ENCODE peak calls at places on chromosomes 4 and X, in seven cellular contexts. B, S, M, X, P, H and W are unnamed samples. For H3K4me1 and H3K9me3, the result is how much of the 10 kb centered on the place peaks cover.

GRCh38 chr4:150525321-150525868 is 56.6 kb upstream of the MAB21L2 start:
- DNase-seq in H (no peak), P (no peak), X (no peak), B (no peak), M (no peak), S (peak), W (no peak)

GRCh38 chrX:129678176-129678880 is 23.6 kb upstream of the APLN start:
- DNase-seq in M (peak), X (peak), S (no peak), H (no peak), P (peak), B (peak), W (no peak)

GRCh38 chrX:15605233-15605632 is 4.5 kb upstream of the ACE2 start:
- DNase-seq in S (no peak), P (no peak), B (no peak), H (no peak), M (no peak), X (no peak), W (no peak)

GRCh38 chr4:140732780-140733179 is 23.4 kb downstream of the TBC1D9 start:
- DNase-seq in S (no peak), B (no peak), M (no peak), X (no peak), H (no peak), P (no peak), W (no peak)

GRCh38 chr4:6855692-6856297 is 53.8 kb upstream of the TBC1D14 start:
- DNase-seq in P (no peak), X (no peak), M (no peak), H (no peak), B (no peak), S (peak), W (no peak)

GRCh38 chr4:26746742-26747351 is 113.8 kb upstream of the STIM2 start:
- DNase-seq in S (no peak), X (no peak), M (no peak), P (no peak), B (no peak), H (no peak), W (no peak)

GRCh38 chr4:75598390-75598789 is 31.9 kb downstream of the CDKL2 start:
- DNase-seq in H (no peak), B (no peak), M (no peak), P (no peak), S (peak), X (no peak), W (no peak)

GRCh38 chrX:103549920-103550319 is 30.6 kb upstream of the RAB40A start:
- DNase-seq in X (no peak), B (no peak), H (no peak), M (no peak), P (no peak), S (no peak), W (no peak)

GRCh38 chr4:56250801-56251200 is 136.5 kb downstream of the AASDH start:
- DNase-seq in X (no peak), S (peak), B (no peak), H (no peak), P (no peak), M (no peak), W (no peak)

GRCh38 chr4:134747108-134747805 is 545.7 kb upstream of the PABPC4L start:
- DNase-seq in P (no peak), H (no peak), B (no peak), S (no peak), X (no peak), M (no peak), W (no peak)

GRCh38 chrX:153782324-153782723 is 1.5 kb downstream of the SRPK3 start:
- DNase-seq in M (peak), B (no peak), P (no peak), H (no peak), X (no peak), S (no peak), W (peak)

GRCh38 chr4:154315741-154316140 is 175.9 kb downstream of the DCHS2 start:
- DNase-seq in P (no peak), B (no peak), M (no peak), H (no peak), X (no peak), S (no peak), W (no peak)

GRCh38 chrX:108299101-108299591 is 139.1 kb downstream of the COL4A6 start:
- DNase-seq in S (peak), H (no peak), P (no peak), M (peak), X (no peak), B (no peak), W (peak)

GRCh38 chrX:44223150-44223549 is 120.3 kb downstream of the EFHC2 start:
- DNase-seq in S (peak), X (no peak), P (peak), M (no peak), B (no peak), H (no peak), W (no peak)

GRCh38 chrX:102765217-102765616 is 44.7 kb downstream of the GPRASP3 start:
- DNase-seq in B (no peak), P (no peak), S (peak), X (no peak), M (no peak), H (no peak), W (no peak)

GRCh38 chr4:147482281-147482680 is 1.4 kb downstream of the EDNRA start:
- DNase-seq in H (no peak), M (no peak), X (no peak), B (no peak), P (no peak), S (no peak), W (no peak)

GRCh38 chr4:165873298-165874071 is 448 bp downstream of the TLL1 start:
- DNase-seq in S (peak), B (peak), M (peak), X (no peak), H (no peak), P (no peak), W (no peak)

GRCh38 chr4:163556169-163556568 is 61.7 kb downstream of the TMA16 start:
- DNase-seq in H (no peak), P (no peak), B (no peak), S (no peak), M (no peak), X (no peak), W (no peak)

GRCh38 chr4:151911970-151912369 is 151.2 kb upstream of the GATB start:
- DNase-seq in P (no peak), M (no peak), B (no peak), H (no peak), X (no peak), S (no peak), W (no peak)

GRCh38 chrX:17042046-17042445 is 95.6 kb downstream of the REPS2 start:
- DNase-seq in S (no peak), X (no peak), P (no peak), M (no peak), H (no peak), B (no peak), W (no peak)

GRCh38 chrX:150935466-150935865 is 37.0 kb upstream of the CD99L2 start:
- DNase-seq in M (no peak), S (peak), P (no peak), X (no peak), H (no peak), B (no peak), W (no peak)

GRCh38 chrX:69289046-69289838 is 124.0 kb upstream of the PJA1 start:
- DNase-seq in B (no peak), S (no peak), M (no peak), X (no peak), H (no peak), P (no peak), W (no peak)

GRCh38 chr4:7902101-7902553 is 37.5 kb downstream of the AFAP1 start:
- DNase-seq in H (no peak), B (no peak), M (peak), S (no peak), P (no peak), X (no peak), W (no peak)

GRCh38 chr4:26992657-26993361 is 132.2 kb downstream of the STIM2 start:
- DNase-seq in H (no peak), M (no peak), S (peak), B (no peak), X (no peak), P (no peak), W (no peak)

DNA sequence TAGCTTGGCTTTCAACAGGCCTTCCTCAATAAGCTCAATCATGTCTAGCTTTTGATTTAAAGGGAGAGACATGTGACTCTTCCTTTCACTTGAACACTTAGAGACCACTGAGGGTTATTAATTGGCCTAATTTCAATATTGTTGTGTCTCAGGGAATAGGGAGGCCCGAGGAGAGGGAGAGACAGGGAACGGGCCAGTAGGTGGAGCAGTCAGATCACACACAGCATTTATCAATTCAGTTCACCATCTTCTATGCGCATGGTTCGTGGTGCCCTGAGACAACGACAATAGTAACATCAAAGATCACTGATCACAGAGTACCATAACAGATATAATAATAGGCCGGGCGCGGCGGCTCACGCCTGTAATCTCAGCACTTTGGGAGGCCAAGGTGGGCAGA is 17.8 kb downstream of the ZNF81 start:
- DNase-seq in S (peak), H (no peak), X (no peak), B (peak), P (peak), M (peak), W (peak)
- H3K4me1 ChIP-seq in S (under half), H (under half), X (under half), B (under half), P (under half), M (under half), W (under half)

GRCh38 chr4:109319684-109320083 is 17.2 kb upstream of the COL25A1 start:
- DNase-seq in B (no peak), H (no peak), X (no peak), S (no peak), M (no peak), P (no peak), W (no peak)

GRCh38 chr4:109315818-109316217 is 13.4 kb upstream of the COL25A1 start:
- DNase-seq in S (peak), P (no peak), H (no peak), M (no peak), X (no peak), B (no peak), W (peak)

GRCh38 chr4:109315341-109315740 is 12.9 kb upstream of the COL25A1 start:
- DNase-seq in S (no peak), X (no peak), P (no peak), B (no peak), H (no peak), M (no peak), W (no peak)

GRCh38 chr4:109321232-109321631 is 18.8 kb upstream of the COL25A1 start:
- DNase-seq in H (no peak), M (no peak), S (no peak), P (no peak), B (no peak), X (no peak), W (no peak)

GRCh38 chr4:109319156-109319555 is 16.7 kb upstream of the COL25A1 start:
- DNase-seq in X (no peak), M (no peak), P (no peak), H (no peak), B (no peak), S (no peak), W (no peak)
- H3K9me3 ChIP-seq in X (under half), M (under half), P (under half), H (under half), B (under half), S (under half), W (under half)

GRCh38 chr4:185257694-185258093 is 48.3 kb downstream of the SNX25 start:
- DNase-seq in X (no peak), S (no peak), B (no peak), M (no peak), P (no peak), H (no peak), W (no peak)

GRCh38 chr4:185263419-185263818 is 54.0 kb downstream of the SNX25 start:
- DNase-seq in P (no peak), M (no peak), B (no peak), S (no peak), X (no peak), H (no peak), W (no peak)

GRCh38 chr4:185265942-185266341 is 56.5 kb downstream of the SNX25 start:
- DNase-seq in X (no peak), H (no peak), P (no peak), B (no peak), S (no peak), M (no peak), W (no peak)

GRCh38 chr4:185259719-185260118 is 50.3 kb downstream of the SNX25 start:
- DNase-seq in H (no peak), P (no peak), S (no peak), B (no peak), X (no peak), M (peak), W (no peak)

GRCh38 chr4:185261971-185262370 is 52.6 kb downstream of the SNX25 start:
- DNase-seq in X (no peak), P (no peak), S (no peak), M (no peak), B (no peak), H (no peak), W (no peak)
- H3K4me1 ChIP-seq in X (under half), P (under half), S (under half), M (under half), B (under half), H (under half), W (under half)

GRCh38 chrX:148333989-148334388 is 166.4 kb upstream of the AFF2 start:
- DNase-seq in H (no peak), M (no peak), P (no peak), S (no peak), X (no peak), B (no peak), W (no peak)

GRCh38 chrX:148337873-148338272 is 162.5 kb upstream of the AFF2 start:
- DNase-seq in S (no peak), B (no peak), X (no peak), P (no peak), H (no peak), M (no peak), W (no peak)
- H3K9me3 ChIP-seq in S (under half), B (under half), X (under half), P (under half), H (under half), M (under half), W (under half)

GRCh38 chr4:76956961-76957738 is 7.6 kb downstream of the SEPTIN11 start:
- DNase-seq in M (no peak), H (no peak), P (peak), B (no peak), S (no peak), X (no peak), W (no peak)
- H3K4me1 ChIP-seq in M (under half), H (under half), P (half or more), B (under half), S (under half), X (under half), W (under half)

DNA sequence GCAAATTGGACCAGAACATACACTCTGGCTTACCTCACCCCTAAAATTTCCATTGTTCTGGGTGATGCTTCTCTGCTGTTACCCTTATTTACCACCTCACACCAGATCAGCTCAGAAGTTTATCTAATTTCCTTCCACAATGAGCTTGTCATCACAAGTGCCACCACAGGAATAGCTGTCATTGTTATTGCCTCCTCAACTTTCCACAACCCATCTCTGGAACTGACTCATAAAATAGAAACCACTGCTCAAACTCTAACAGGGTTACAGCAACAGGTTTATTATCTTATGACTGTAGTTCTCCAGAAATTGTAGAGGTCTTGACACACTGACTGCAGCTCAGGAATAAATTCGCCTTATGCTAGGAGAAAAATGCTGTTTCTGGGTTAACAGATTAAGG is 52.7 kb downstream of the ZNF718 start:
- DNase-seq in B (no peak), P (no peak), S (no peak), X (no peak), H (no peak), M (no peak), W (no peak)
- H3K9me3 ChIP-seq in B (half or more), P (half or more), S (under half), X (under half), H (half or more), M (half or more), W (under half)

GRCh38 chr4:121462660-121463261 is 81.9 kb upstream of the QRFPR start:
- DNase-seq in S (peak), H (peak), B (no peak), M (peak), P (peak), X (no peak), W (peak)

GRCh38 chr4:121459056-121459455 is 78.2 kb upstream of the QRFPR start:
- DNase-seq in P (no peak), H (no peak), S (no peak), M (no peak), X (no peak), B (no peak), W (no peak)

GRCh38 chr4:121454251-121454979 is 73.6 kb upstream of the QRFPR start:
- DNase-seq in X (no peak), S (no peak), P (no peak), M (peak), B (no peak), H (no peak), W (no peak)

GRCh38 chr4:121455285-121455684 is 74.5 kb upstream of the QRFPR start:
- DNase-seq in H (no peak), P (no peak), S (no peak), X (no peak), M (no peak), B (no peak), W (no peak)

DNA sequence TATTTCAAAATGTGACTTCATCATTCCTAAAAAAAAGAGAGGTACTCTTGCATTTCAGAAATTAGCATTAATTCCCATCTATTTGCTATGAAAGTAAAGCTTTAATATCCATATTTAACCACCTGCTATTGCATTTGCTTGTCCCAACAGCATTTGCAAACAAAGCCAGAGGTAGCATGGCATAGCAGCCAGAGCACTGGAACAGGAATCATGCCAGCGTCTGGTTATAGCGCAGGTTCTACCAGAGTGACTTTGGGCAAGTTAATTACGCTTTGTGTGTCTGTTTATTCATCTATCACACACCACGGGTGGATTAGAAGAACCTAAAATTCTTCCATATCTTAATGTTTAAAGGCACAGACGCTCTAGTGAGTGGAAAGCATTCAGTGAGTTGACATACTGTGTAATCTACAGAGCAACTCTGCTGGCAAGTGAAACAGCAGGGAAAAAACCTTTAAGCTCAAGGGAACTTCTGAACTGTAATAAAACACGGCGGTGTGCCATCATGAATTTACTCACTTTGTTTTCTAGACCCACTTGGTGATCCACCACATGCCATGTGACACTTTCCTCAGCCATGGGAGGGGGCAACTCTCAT is 76.6 kb upstream of the QRFPR start:
- DNase-seq in H (no peak), P (no peak), S (no peak), M (no peak), B (no peak), X (no peak), W (no peak)
- H3K4me1 ChIP-seq in H (under half), P (under half), S (under half), M (under half), B (under half), X (under half), W (under half)

GRCh38 chrX:144214651-144215050 is 330.8 kb downstream of the UBE2NL start:
- DNase-seq in M (no peak), H (no peak), B (no peak), P (no peak), X (no peak), S (no peak), W (no peak)

GRCh38 chrX:144219035-144219434 is 335.2 kb downstream of the UBE2NL start:
- DNase-seq in H (no peak), P (no peak), M (peak), S (peak), X (no peak), B (peak), W (no peak)
- H3K9me3 ChIP-seq in H (under half), P (under half), M (under half), S (under half), X (under half), B (under half), W (under half)

GRCh38 chrX:119687661-119688413 is 5.1 kb downstream of the SEPTIN6 start:
- DNase-seq in P (no peak), S (no peak), H (no peak), B (no peak), M (no peak), X (no peak), W (no peak)
- H3K4me1 ChIP-seq in P (under half), S (under half), H (under half), B (under half), M (under half), X (under half), W (under half)